ENCODE peak calls at places on chromosomes 12 and 14, in four cellular contexts. K, G, C and Q are unnamed samples.

GRCh38 chr14:30389901-30390394 is 169.0 kb upstream of the G2E3 start:
- DNase-seq in K (no peak), G (no peak), C (no peak), Q (no peak)

GRCh38 chr14:68564826-68565760 is 227.8 kb downstream of the ZFP36L1 start:
- DNase-seq in K (no peak), G (no peak), C (no peak), Q (no peak)

GRCh38 chr12:7091660-7092228 is 501 bp downstream of the C1R start:
- DNase-seq in K (no peak), G (no peak), C (no peak), Q (no peak)

GRCh38 chr12:64362721-64363305 is 27.7 kb downstream of the C12orf56 start:
- DNase-seq in K (no peak), G (no peak), C (no peak), Q (no peak)

GRCh38 chr12:33649992-33650391 is 210.4 kb upstream of the SYT10 start:
- DNase-seq in K (no peak), G (no peak), C (no peak), Q (no peak)

GRCh38 chr12:41940571-41940970 is 204.1 kb downstream of the GXYLT1 start:
- DNase-seq in K (no peak), G (no peak), C (no peak), Q (no peak)

GRCh38 chr12:46904406-46905240 is 78.8 kb upstream of the SLC38A4 start:
- DNase-seq in K (no peak), G (no peak), C (no peak), Q (no peak)

GRCh38 chr14:74521756-74522155 is 28.2 kb downstream of the ISCA2 start:
- DNase-seq in K (no peak), G (no peak), C (no peak), Q (no peak)

GRCh38 chr12:43362910-43363694 is 188.9 kb downstream of the ADAMTS20 start:
- DNase-seq in K (no peak), G (no peak), C (no peak), Q (no peak)

GRCh38 chr14:92846162-92846897 is 52.2 kb downstream of the GOLGA5 start:
- DNase-seq in K (no peak), G (peak), C (no peak), Q (no peak)

GRCh38 chr14:61466249-61466904 is 145.0 kb downstream of the PRKCH start:
- DNase-seq in K (no peak), G (no peak), C (no peak), Q (no peak)

GRCh38 chr12:87152841-87153528 is 876.2 kb downstream of the C12orf50 start:
- DNase-seq in K (no peak), G (no peak), C (no peak), Q (no peak)

GRCh38 chr12:108063192-108063591 is 65.9 kb upstream of the WSCD2 start:
- DNase-seq in K (no peak), G (peak), C (no peak), Q (no peak)

GRCh38 chr14:44785096-44785495 is 176.7 kb downstream of the KLHL28 start:
- DNase-seq in K (no peak), G (no peak), C (no peak), Q (no peak)

GRCh38 chr12:107423531-107423930 is 262.1 kb upstream of the PWP1 start:
- DNase-seq in K (no peak), G (no peak), C (no peak), Q (no peak)

GRCh38 chr12:56477521-56478225 is 9.3 kb downstream of the SPRYD4 start:
- DNase-seq in K (no peak), G (no peak), C (no peak), Q (no peak)

GRCh38 chr14:31300296-31300695 is 92.7 kb upstream of the HECTD1 start:
- DNase-seq in K (no peak), G (no peak), C (no peak), Q (no peak)

GRCh38 chr12:269216-269615 is 6.6 kb upstream of the SLC6A13 start:
- DNase-seq in K (no peak), G (no peak), C (peak), Q (no peak)

GRCh38 chr12:107779077-107779840 is 4.8 kb downstream of the ASCL4 start:
- DNase-seq in K (no peak), G (no peak), C (no peak), Q (no peak)

GRCh38 chr12:17062296-17063061 is 456.5 kb upstream of the LMO3 start:
- DNase-seq in K (no peak), G (no peak), C (no peak), Q (no peak)

DNA sequence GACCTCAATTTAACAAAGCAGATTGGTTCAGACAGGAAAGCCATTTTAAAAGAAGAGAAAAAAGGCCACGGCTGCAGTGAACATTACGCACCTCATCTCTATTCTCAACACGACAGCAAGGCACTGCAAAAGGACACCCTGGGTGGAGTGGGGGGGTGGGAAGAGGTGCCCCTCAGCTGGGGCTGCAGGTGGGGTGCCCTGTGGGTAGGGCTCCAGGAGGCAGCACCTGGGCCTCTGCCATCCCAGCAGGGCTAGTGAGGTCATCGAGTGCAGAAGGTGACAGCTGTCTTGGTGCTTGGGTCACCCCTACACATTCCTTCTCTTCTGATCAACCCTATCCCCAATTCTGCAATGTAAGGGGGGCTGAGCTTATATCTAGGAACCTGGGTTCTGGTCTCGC is 142.9 kb upstream of the PRMT8 start:
- DNase-seq in K (no peak), G (no peak), C (no peak), Q (no peak)
- TF ChIP-seq CTCF in K (no peak), G (no peak), C (no peak), Q (no peak)

GRCh38 chr14:95577067-95577800 is 42.4 kb downstream of the GLRX5 start:
- DNase-seq in K (no peak), G (no peak), C (no peak), Q (no peak)
- H3K4me3 ChIP-seq in K (no peak), G (no peak), C (no peak), Q (no peak)

GRCh38 chr12:53211476-53212381 is 4.7 kb upstream of the ITGB7 start:
- DNase-seq in K (peak), G (no peak), C (no peak), Q (peak)
- TF ChIP-seq CTCF in K (peak), G (peak), C (peak), Q (peak)

GRCh38 chr14:24212924-24213865 is at the start of gene CHMP4A:
- DNase-seq in K (peak), G (peak), C (peak), Q (peak)
- H3K4me3 ChIP-seq in K (peak), G (peak), C (peak), Q (peak)

GRCh38 chr12:109797905-109798669 is 35.1 kb downstream of the TRPV4 start:
- DNase-seq in K (no peak), G (no peak), C (no peak), Q (no peak)
- TF ChIP-seq CTCF in K (peak), G (peak), C (no peak), Q (peak)

DNA sequence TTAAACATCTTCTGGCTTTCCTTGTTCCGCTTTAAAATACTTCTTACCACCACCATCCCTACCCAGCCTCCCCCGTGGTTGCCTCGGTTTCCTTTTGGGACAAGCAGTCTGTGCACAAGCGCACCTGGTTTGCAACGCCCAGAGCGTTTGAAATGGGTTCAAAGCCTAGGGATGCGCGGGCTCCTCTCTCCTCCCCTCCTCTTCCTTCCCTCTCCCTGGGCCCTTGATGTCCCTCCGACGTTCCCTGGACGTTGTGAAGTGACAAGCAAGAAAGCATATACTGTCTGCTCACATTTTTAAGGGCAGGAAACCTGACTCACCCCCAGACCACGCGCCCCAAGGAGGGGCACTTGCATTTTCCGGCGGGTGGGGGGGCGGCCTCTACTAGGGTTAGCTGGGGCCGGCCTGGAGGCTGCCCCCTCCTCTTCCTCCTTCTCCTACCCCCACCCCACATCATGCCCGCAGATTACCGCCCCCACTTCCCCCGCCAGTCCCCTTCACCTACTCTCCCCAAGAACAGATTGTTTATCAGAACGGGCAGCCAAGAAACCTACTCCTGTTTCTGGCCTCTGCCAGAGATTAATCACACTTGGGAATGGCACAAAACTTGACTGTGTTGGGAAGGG is 9.5 kb upstream of the IRF2BPL start:
- DNase-seq in K (no peak), G (no peak), C (no peak), Q (no peak)
- H3K4me3 ChIP-seq in K (no peak), G (no peak), C (no peak), Q (no peak)